ENCODE peak calls at places on chromosomes 13 and 19, in five cellular contexts. E is fibroblast of pulmonary artery; F is ovary; W is stimulated activated CD8-positive, alpha-beta memory T cell treated with anti-CD3 and anti-CD28 coated beads, Interleukin-15, amount 100 ng/mL, for 4 hours; K is activated effector memory CD4-positive, alpha-beta T cell treated with anti-CD3 and anti-CD28 coated beads, Interleukin-2, amount 50 U/mL, for 16 hours. U is an unnamed sample.

GRCh38 chr19:1521636-1522035 is 2.2 kb upstream of the PLK5 start:
- DNase-seq in F (peak; percentile 72), E (no peak), K (no peak), W (no peak), U (no peak)

GRCh38 chr19:4878491-4878968 is 11.1 kb upstream of the PLIN3 start:
- DNase-seq in W (no peak), E (no peak), K (no peak), F (no peak), U (no peak)

GRCh38 chr13:51153527-51153926 is 42.5 kb upstream of the C13orf42 start:
- DNase-seq in W (no peak), K (no peak), F (no peak), E (peak; percentile 9), U (peak; percentile 5)

GRCh38 chr19:53982611-53983010 is 8.8 kb upstream of the CACNG6 start:
- DNase-seq in F (no peak), W (no peak), E (peak; percentile 55), K (no peak), U (peak; percentile 26)

GRCh38 chr19:4971424-4971793 is 2.5 kb downstream of the KDM4B start:
- DNase-seq in W (no peak), F (peak; percentile 65), E (no peak), K (peak; percentile 74), U (no peak)

GRCh38 chr13:93614776-93615175 is 388.2 kb downstream of the GPC6 start:
- DNase-seq in E (no peak), W (no peak), F (no peak), K (no peak), U (no peak)

GRCh38 chr13:109145631-109146030 is 516.2 kb downstream of the MYO16 start:
- DNase-seq in K (no peak), F (no peak), W (no peak), E (peak; percentile 85), U (peak; percentile 68)

GRCh38 chr13:46866150-46866549 is 30.7 kb downstream of the HTR2A start:
- DNase-seq in K (no peak), F (no peak), W (no peak), E (peak; percentile 73), U (peak; percentile 42)

GRCh38 chr13:41823486-41823885 is 137.4 kb downstream of the VWA8 start:
- DNase-seq in K (no peak), W (no peak), F (no peak), E (no peak), U (no peak)

GRCh38 chr19:46818812-46819211 is 30.4 kb upstream of the SLC1A5 start:
- DNase-seq in K (no peak), W (no peak), F (no peak), E (peak; percentile 55), U (peak; percentile 13)

GRCh38 chr13:73825143-73825542 is 309.1 kb downstream of the KLF12 start:
- DNase-seq in E (no peak), K (no peak), W (no peak), F (no peak), U (no peak)

GRCh38 chr13:100195568-100195967 is 106.7 kb downstream of the PCCA start:
- DNase-seq in W (no peak), E (no peak), F (no peak), K (no peak), U (no peak)

GRCh38 chr19:6730153-6730804 is 7.1 kb downstream of the GPR108 start:
- DNase-seq in E (no peak), F (peak; percentile 95), K (peak; percentile 71), W (no peak), U (peak; percentile 25)

GRCh38 chr19:54873990-54874389 is at the start of gene FCAR:
- DNase-seq in K (no peak), W (no peak), F (no peak), E (no peak), U (no peak)

GRCh38 chr13:113179374-113180230 is 21.2 kb downstream of the PROZ start:
- DNase-seq in K (peak; percentile 73), F (no peak), W (no peak), E (no peak), U (no peak)

GRCh38 chr19:9324584-9324962 is 594 bp downstream of the ZNF559 start:
- DNase-seq in F (no peak), K (no peak), W (no peak), E (no peak), U (no peak)

GRCh38 chr13:40464349-40464748 is 202.1 kb downstream of the FOXO1 start:
- DNase-seq in W (no peak), K (no peak), E (no peak), F (no peak), U (no peak)

GRCh38 chr19:39983695-39984302 is 12.8 kb downstream of the PSMC4 start:
- DNase-seq in F (no peak), K (no peak), E (no peak), W (no peak), U (no peak)

GRCh38 chr13:54241719-54242118 is 1213.1 kb downstream of the OLFM4 start:
- DNase-seq in E (no peak), F (no peak), W (no peak), K (no peak), U (no peak)

GRCh38 chr19:28963481-28964245 is 249.3 kb downstream of the UQCRFS1 start:
- DNase-seq in F (no peak), K (no peak), E (no peak), W (no peak), U (no peak)

GRCh38 chr19:48390188-48391099 is 907 bp downstream of the KDELR1 start:
- DNase-seq in W (no peak), E (peak; percentile 58), K (peak; percentile 89), F (peak; percentile 74), U (peak; percentile 83)

GRCh38 chr13:71866173-71867091 is 572 bp downstream of the DACH1 start:
- DNase-seq in E (no peak), W (no peak), K (no peak), F (peak; percentile 37), U (no peak)

GRCh38 chr13:27643334-27644158 is 21.9 kb downstream of the POLR1D start:
- DNase-seq in E (no peak), K (no peak), F (no peak), W (no peak), U (no peak)

GRCh38 chr19:4456566-4456842 is 1.1 kb downstream of the UBXN6 start:
- DNase-seq in E (peak; percentile 71), F (no peak), W (no peak), K (no peak), U (peak; percentile 71)

GRCh38 chr13:103195762-103196161 is 129.5 kb upstream of the SLC10A2 start:
- DNase-seq in W (no peak), E (no peak), F (no peak), K (no peak), U (no peak)

GRCh38 chr13:30551194-30551593 is 66.5 kb upstream of the USPL1 start:
- DNase-seq in W (no peak), E (peak; percentile 56), F (no peak), K (no peak), U (peak; percentile 48)

GRCh38 chr19:50679177-50680125 is 30.2 kb downstream of the C19orf81 start:
- DNase-seq in W (peak; percentile 36), E (peak; percentile 78), K (peak; percentile 89), F (peak; percentile 74), U (peak; percentile 82)

GRCh38 chr13:99911965-99912566 is 59.5 kb downstream of the ZIC5 start:
- DNase-seq in W (no peak), F (no peak), E (no peak), K (no peak), U (no peak)

GRCh38 chr13:72726721-72727416 is 560 bp downstream of the MZT1 start:
- DNase-seq in F (peak; percentile 64), W (no peak), K (peak; percentile 81), E (no peak), U (peak; percentile 12)

GRCh38 chr19:56091751-56092546 is 29.1 kb downstream of the ZNF787 start:
- DNase-seq in E (no peak), F (no peak), W (no peak), K (peak; percentile 72), U (no peak)

GRCh38 chr19:44021221-44021620 is 4.0 kb upstream of the ZNF222 start:
- DNase-seq in K (no peak), E (no peak), W (no peak), F (no peak), U (no peak)

U was measured in lung microvascular endothelial cell.